ENCODE peak calls at places on chromosomes 1 and 21, in five cellular contexts. F, R, W, P and O are unnamed samples.

GRCh38 chr1:97918961-97919360 is 1.9 kb downstream of the DPYD start:
- DNase-seq in F (no peak), R (no peak), W (no peak), P (no peak), O (no peak)

GRCh38 chr1:18201997-18202719 is 94.6 kb downstream of the IGSF21 start:
- DNase-seq in F (no peak), R (no peak), W (no peak), P (no peak), O (no peak)

GRCh38 chr1:14120895-14121294 is 420.9 kb downstream of the PRDM2 start:
- DNase-seq in F (no peak), R (no peak), W (peak), P (no peak), O (no peak)

GRCh38 chr21:46229133-46229922 is 754 bp upstream of the LSS start:
- DNase-seq in F (peak), R (no peak), W (no peak), P (no peak), O (no peak)

GRCh38 chr1:58062635-58063034 is 483.9 kb downstream of the OMA1 start:
- DNase-seq in F (no peak), R (no peak), W (peak), P (no peak), O (no peak)

GRCh38 chr1:39609618-39610331 is 29.7 kb downstream of the HEYL start:
- DNase-seq in F (peak), R (peak), W (peak), P (no peak), O (peak)

GRCh38 chr1:167635233-167635648 is 5.2 kb downstream of the RCSD1 start:
- DNase-seq in F (peak), R (peak), W (no peak), P (no peak), O (peak)

GRCh38 chr1:193606035-193606434 is 419.6 kb upstream of the B3GALT2 start:
- DNase-seq in F (no peak), R (no peak), W (no peak), P (no peak), O (no peak)

GRCh38 chr1:174965006-174965971 is 34.5 kb upstream of the CACYBP start:
- DNase-seq in F (no peak), R (no peak), W (no peak), P (peak), O (no peak)

GRCh38 chr1:30407030-30407861 is 316.1 kb downstream of the MATN1 start:
- DNase-seq in F (no peak), R (peak), W (no peak), P (no peak), O (peak)

GRCh38 chr1:227944066-227944930 is 3.4 kb downstream of the WNT9A start:
- DNase-seq in F (no peak), R (no peak), W (no peak), P (no peak), O (no peak)

GRCh38 chr1:11188381-11188780 is 774 bp upstream of the ANGPTL7 start:
- DNase-seq in F (no peak), R (no peak), W (no peak), P (no peak), O (no peak)

GRCh38 chr21:46324390-46325072 is 575 bp downstream of the PCNT start:
- DNase-seq in F (peak), R (peak), W (peak), P (peak), O (peak)

GRCh38 chr1:15012822-15013221 is 140.7 kb upstream of the TMEM51 start:
- DNase-seq in F (no peak), R (no peak), W (no peak), P (no peak), O (no peak)

GRCh38 chr1:7930547-7931445 is 9.8 kb downstream of the TNFRSF9 start:
- DNase-seq in F (no peak), R (no peak), W (no peak), P (no peak), O (no peak)

GRCh38 chr1:50305808-50306207 is 117.4 kb downstream of the DMRTA2 start:
- DNase-seq in F (peak), R (no peak), W (no peak), P (no peak), O (no peak)

GRCh38 chr1:108852541-108852940 is 4.4 kb downstream of the AKNAD1 start:
- DNase-seq in F (no peak), R (no peak), W (no peak), P (no peak), O (no peak)

GRCh38 chr1:37476460-37477197 is 2.2 kb downstream of the ZC3H12A start:
- DNase-seq in F (no peak), R (no peak), W (peak), P (peak), O (no peak)

GRCh38 chr1:2212542-2213491 is 15.3 kb upstream of the SKI start:
- DNase-seq in F (peak), R (peak), W (peak), P (peak), O (peak)

GRCh38 chr1:101073836-101074235 is 48.3 kb upstream of the DPH5 start:
- DNase-seq in F (no peak), R (no peak), W (no peak), P (no peak), O (no peak)

GRCh38 chr1:3789421-3790300 is 6.6 kb downstream of the LRRC47 start:
- DNase-seq in F (no peak), R (no peak), W (no peak), P (no peak), O (no peak)

GRCh38 chr1:47194314-47194713 is 4.5 kb upstream of the PDZK1IP1 start:
- DNase-seq in F (no peak), R (no peak), W (no peak), P (no peak), O (peak)

GRCh38 chr1:7538033-7538432 is 233.1 kb upstream of the VAMP3 start:
- DNase-seq in F (no peak), R (no peak), W (peak), P (peak), O (no peak)

GRCh38 chr1:166378805-166379204 is 212.0 kb upstream of the FAM78B start:
- DNase-seq in F (no peak), R (no peak), W (no peak), P (no peak), O (no peak)

GRCh38 chr1:114510235-114511047 is 562 bp downstream of the TRIM33 start:
- DNase-seq in F (peak), R (peak), W (peak), P (peak), O (peak)

GRCh38 chr1:28258628-28259251 is 578 bp upstream of the SESN2 start:
- DNase-seq in F (no peak), R (no peak), W (no peak), P (no peak), O (no peak)

GRCh38 chr1:96214982-96215381 is 506.6 kb upstream of the PTBP2 start:
- DNase-seq in F (no peak), R (no peak), W (no peak), P (no peak), O (no peak)

GRCh38 chr1:206466840-206467649 is 3.2 kb upstream of the IKBKE start:
- DNase-seq in F (no peak), R (no peak), W (no peak), P (no peak), O (no peak)

GRCh38 chr1:151867321-151867720 is 13.8 kb upstream of the THEM5 start:
- DNase-seq in F (no peak), R (no peak), W (peak), P (no peak), O (no peak)

GRCh38 chr1:11338351-11338809 is 65.4 kb downstream of the UBIAD1 start:
- DNase-seq in F (no peak), R (no peak), W (no peak), P (no peak), O (no peak)

GRCh38 chr1:77031101-77031662 is 163.9 kb downstream of the ST6GALNAC5 start:
- DNase-seq in F (no peak), R (no peak), W (no peak), P (peak), O (no peak)

GRCh38 chr1:7298145-7298544 is 473.0 kb upstream of the VAMP3 start:
- DNase-seq in F (no peak), R (peak), W (no peak), P (no peak), O (no peak)

GRCh38 chr1:151574575-151575529 is 34.7 kb downstream of the TUFT1 start:
- DNase-seq in F (no peak), R (no peak), W (peak), P (peak), O (no peak)

GRCh38 chr1:5752715-5753330 is 239.4 kb downstream of the NPHP4 start:
- DNase-seq in F (no peak), R (no peak), W (no peak), P (no peak), O (no peak)

DNA sequence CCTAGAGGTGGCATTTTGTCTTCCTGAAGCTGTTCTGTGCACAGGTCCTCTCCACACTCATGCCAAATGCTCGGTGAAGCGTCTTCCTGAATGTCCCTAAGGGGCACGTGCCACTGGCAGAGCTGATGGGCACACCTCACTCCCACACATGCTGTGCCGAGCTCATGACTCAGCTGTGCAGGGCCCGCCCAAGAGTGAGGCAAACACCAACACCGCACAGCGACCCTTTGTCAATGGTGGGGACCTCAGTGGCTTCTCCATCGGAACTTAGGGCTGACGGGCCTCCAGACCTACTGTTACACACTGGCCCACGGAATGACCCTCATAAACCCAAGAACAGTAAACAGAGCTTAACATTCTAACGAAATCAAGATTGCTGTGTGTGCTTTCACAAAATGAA is 89.2 kb downstream of the SIM2 start:
- DNase-seq in F (no peak), R (no peak), W (no peak), P (no peak), O (no peak)
- H3K14ac ChIP-seq in F (no peak), R (no peak), W (no peak), P (no peak), O (no peak)

DNA sequence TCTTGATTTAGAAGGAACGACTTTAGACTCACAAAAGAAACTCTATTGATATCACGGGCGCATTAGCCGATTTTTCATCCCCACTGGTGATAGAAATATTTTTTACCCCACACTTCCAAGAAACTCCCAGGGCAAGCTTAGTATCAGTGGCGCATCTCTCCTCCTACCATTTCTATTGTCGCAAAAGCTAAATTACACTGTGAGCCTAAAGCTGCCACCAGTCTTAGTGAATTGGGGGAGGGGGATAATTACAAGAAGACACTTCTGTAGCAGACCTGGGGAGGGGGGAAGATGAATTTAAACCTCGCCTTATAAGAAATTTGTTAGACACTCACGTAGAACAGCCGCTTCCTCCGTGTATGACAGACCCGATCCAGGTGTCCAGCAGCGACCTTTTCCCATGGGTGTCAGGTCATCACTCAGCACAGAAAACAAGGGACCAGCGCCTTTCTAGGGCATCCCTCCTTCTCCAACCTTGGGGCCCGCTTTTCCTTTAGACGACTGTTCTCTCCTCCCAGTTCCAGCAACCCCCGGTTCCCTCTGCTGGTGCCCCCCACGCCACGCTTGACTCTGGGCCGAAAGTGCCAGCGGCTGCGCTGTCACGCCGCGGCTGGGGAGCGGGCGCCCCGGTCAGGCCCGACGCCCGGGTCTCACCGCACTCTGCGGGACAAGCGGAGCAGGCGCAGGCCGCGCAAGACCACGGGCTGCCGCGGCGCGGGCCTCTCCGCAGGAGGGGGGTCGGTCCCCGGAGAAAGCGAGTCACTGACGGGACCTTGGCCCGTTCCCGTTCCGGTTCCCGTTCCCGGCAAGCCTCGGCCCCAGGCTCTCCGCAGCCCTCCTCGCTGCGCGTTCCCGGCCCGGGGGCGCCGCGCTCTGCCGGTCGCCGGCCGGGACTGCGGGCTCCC is 797 bp downstream of the PHC2 start:
- DNase-seq in F (peak), R (peak), W (peak), P (no peak), O (no peak)
- H3K4me2 ChIP-seq in F (peak), R (peak), W (peak), P (peak), O (peak)

DNA sequence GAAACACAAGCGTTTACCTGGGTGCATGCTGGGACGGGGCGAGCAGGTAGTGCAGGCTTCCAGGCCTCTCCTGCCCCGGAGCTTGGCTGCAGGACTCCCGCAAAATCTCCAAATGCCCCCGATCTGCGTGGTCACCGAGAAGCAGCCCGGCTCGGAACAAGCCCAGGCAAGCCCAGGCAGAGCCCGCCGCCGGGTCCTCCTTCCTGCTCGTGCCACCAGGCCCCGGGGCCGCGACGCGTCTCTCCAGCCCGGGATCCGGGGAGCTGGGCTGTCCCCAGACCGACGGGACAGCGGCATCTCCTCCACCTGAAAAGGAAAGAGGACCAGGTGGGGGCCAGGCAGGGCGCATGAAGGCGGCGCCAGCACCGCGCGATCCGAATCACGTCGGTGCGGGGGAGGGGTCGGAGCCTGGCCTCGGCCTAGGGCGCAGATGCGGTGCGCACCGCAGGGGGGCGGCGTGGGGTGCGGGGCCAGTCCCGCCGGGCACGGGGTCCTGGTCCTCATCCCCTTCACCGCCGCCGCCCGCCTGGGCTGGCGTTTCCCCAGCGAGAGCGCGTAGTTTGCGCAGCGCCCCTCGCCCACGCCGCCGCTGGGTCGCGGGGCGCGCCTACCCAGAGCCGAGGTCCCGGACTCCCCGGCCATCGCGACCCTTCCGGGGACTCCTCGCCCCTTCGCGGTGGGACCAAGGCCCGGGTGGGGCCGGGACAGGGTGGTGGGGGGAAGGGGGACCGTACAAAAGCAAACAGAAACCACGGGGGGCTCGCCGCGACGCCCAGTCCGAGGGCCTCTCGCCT is 52.4 kb upstream of the H6PD start:
- DNase-seq in F (no peak), R (peak), W (peak), P (no peak), O (peak)
- H3K14ac ChIP-seq in F (peak), R (no peak), W (peak), P (peak), O (peak)

GRCh38 chr1:84155517-84155916 is 11.4 kb downstream of the PRKACB start:
- DNase-seq in F (no peak), R (no peak), W (no peak), P (no peak), O (no peak)

GRCh38 chr1:84156210-84156621 is 12.1 kb downstream of the PRKACB start:
- DNase-seq in F (no peak), R (no peak), W (peak), P (peak), O (no peak)

GRCh38 chr1:84163123-84164038 is 19.3 kb downstream of the PRKACB start:
- DNase-seq in F (no peak), R (no peak), W (no peak), P (no peak), O (no peak)

GRCh38 chr1:84164156-84164555 is 20.1 kb downstream of the PRKACB start:
- DNase-seq in F (no peak), R (no peak), W (no peak), P (no peak), O (no peak)

GRCh38 chr1:84159533-84160240 is 15.6 kb downstream of the PRKACB start:
- DNase-seq in F (no peak), R (no peak), W (no peak), P (no peak), O (no peak)
- H3K4me2 ChIP-seq in F (no peak), R (no peak), W (no peak), P (no peak), O (no peak)

GRCh38 chr1:115976062-115976899 is at the start of gene SLC22A15:
- DNase-seq in F (peak), R (peak), W (peak), P (no peak), O (peak)
- H3K14ac ChIP-seq in F (no peak), R (no peak), W (peak), P (no peak), O (peak)

GRCh38 chr21:37636152-37636860 is 269.7 kb downstream of the DYRK1A start:
- DNase-seq in F (no peak), R (no peak), W (peak), P (peak), O (no peak)
- H3K4me2 ChIP-seq in F (no peak), R (no peak), W (peak), P (peak), O (no peak)

GRCh38 chr1:85275701-85276289 is 637 bp downstream of the BCL10 start:
- DNase-seq in F (peak), R (peak), W (no peak), P (peak), O (no peak)
- H3K14ac ChIP-seq in F (no peak), R (no peak), W (peak), P (peak), O (peak)

DNA sequence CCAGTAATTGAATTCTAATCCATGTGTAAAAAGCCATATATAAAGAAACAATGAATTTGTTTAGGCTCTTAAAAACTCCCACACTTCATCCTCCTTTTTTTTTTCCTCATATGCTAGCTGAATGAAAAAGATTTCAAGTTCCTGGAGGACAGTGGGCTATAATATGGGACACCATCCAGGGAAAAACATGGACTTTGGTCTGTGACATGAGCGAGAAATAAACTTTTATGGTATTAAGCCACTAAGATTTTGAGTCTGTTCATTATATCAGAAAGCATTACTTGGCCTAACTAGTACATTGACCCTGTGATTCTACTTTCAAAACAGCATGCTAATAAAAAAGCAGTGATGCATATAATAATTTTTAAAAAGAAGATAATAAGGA is 392.3 kb upstream of the CAMK1G start:
- DNase-seq in F (no peak), R (no peak), W (no peak), P (no peak), O (no peak)
- H3K4me2 ChIP-seq in F (no peak), R (no peak), W (no peak), P (no peak), O (no peak)